ENCODE peak calls at places on chromosomes 6 and 20, in nine cellular contexts. V is uterus, I is body of pancreas, M is A549, W is sigmoid colon, S is GM12878, T is HCT116, Y is esophagus muscularis mucosa, B is suprapubic skin. G is an unnamed sample.

GRCh38 chr6:46184114-46184513 is 13.3 kb upstream of the ENPP5 start:
- DNase-seq in B (no peak), S (no peak), T (no peak), Y (no peak), V (no peak), W (no peak), M (no peak), I (no peak), G (peak)

GRCh38 chr6:11753798-11754197 is 24.8 kb downstream of the ADTRP start:
- DNase-seq in S (no peak), B (no peak), M (no peak), Y (no peak), I (no peak), T (no peak), V (no peak), W (no peak), G (no peak)

GRCh38 chr6:161107779-161108380 is 116.3 kb downstream of the MAP3K4 start:
- DNase-seq in B (no peak), V (no peak), W (no peak), M (no peak), Y (no peak), T (no peak), S (no peak), I (peak), G (no peak)

GRCh38 chr6:113481441-113481840 is 375.7 kb upstream of the MARCKS start:
- DNase-seq in I (no peak), S (no peak), V (no peak), W (no peak), B (no peak), T (no peak), M (no peak), Y (no peak), G (no peak)

GRCh38 chr6:89596484-89596883 is 42.1 kb downstream of the LYRM2 start:
- DNase-seq in B (no peak), V (no peak), S (no peak), I (no peak), T (no peak), Y (no peak), M (no peak), W (no peak), G (no peak)

GRCh38 chr6:7776509-7776908 is 50.6 kb downstream of the BMP6 start:
- DNase-seq in S (no peak), M (no peak), Y (no peak), V (no peak), W (no peak), B (no peak), T (no peak), I (no peak), G (no peak)

GRCh38 chr6:44422534-44422933 is 35.0 kb downstream of the CDC5L start:
- DNase-seq in I (no peak), W (no peak), M (no peak), T (no peak), Y (no peak), S (no peak), V (no peak), B (no peak), G (no peak)

GRCh38 chr20:46826343-46826984 is 68.2 kb upstream of the EYA2 start:
- DNase-seq in S (no peak), V (no peak), M (peak), W (no peak), I (no peak), B (no peak), T (no peak), Y (no peak), G (no peak)

GRCh38 chr6:82959385-82959941 is 106.2 kb downstream of the UBE3D start:
- DNase-seq in V (no peak), T (no peak), S (no peak), Y (peak), I (no peak), M (no peak), B (no peak), W (no peak), G (peak)

DNA sequence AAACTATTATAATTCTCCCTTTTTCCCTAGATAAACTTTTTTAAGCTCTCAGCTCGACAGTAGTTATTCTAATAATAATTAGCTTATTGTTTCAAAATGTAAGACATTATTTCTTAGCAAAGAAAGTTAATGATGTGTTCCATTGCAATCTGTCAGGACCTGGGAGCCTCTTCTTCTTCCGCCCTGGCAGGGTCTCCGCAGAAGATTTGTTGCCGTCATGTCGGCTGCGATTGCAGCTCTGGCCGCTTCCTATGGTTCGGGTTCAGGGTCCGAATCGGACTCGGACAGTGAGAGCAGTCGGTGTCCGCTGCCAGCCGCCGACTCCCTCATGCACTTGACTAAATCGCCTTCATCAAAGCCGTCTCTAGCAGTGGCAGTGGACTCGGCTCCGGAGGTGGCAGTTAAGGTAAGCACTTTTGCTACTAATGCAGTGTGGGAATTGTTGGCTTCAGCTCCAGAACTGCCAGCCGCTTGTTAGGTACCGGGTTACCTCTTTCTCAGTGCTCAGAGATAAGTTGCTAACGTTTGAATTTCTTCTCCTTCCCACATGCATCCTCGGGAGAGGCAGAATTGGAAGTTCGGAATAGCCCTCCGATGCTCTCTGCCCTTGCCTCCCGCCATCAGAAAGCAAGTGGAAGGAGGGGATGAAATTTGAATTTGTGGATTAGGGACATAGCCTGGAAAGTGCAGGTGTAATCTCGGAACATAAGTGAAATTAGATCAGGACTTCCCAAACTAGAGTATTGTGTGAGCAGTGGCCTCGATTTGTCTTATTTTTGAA is at the start of gene CDC40:
- DNase-seq in S (no peak), I (peak), B (peak), W (peak), V (peak), T (no peak), M (no peak), Y (no peak), G (peak)
- TF ChIP-seq POLR2A in S (peak), I (no peak), B (no peak), W (no peak), V (no peak), T (no peak), M (peak), Y (no peak), G (peak)

DNA sequence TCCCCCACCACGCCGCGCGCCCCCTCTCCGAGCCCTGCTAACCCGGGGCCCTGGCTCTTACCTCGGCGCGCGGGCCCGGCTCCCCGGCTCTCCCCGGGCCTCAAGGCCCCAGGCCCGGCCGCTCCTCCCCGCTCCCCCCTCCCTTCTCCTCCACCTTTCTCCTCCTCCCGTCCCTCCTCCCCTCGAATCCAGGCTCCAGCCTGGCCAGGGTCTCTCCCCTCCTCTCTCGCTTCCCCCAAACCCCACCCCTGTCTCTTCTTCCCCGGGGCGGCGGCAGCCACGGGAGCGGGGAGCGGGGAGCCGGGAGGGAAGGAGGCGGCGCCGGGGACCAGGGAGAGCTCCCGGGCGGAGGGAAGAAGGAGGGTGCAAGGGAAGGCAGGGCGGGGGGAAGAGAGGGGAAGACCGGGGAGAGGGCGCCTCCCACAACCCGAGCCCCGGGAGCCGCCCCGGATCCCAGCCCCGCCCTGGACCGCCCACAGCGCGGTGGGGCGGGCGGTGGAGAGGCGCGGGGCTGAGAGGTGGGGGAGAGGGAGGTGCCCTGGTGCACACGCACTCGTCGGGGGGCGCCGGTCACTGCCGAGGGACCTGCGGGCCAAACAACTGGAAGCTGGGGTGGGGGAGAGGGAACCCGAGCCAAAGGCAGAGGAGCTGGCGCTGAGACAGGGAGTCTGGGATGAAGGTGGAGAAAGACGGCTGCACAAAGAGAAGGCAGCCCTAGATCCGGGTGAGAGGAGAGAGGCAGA is at the start of gene GABBR1:
- DNase-seq in S (no peak), B (peak), V (peak), I (peak), T (peak), Y (peak), W (peak), M (peak), G (peak)
- TF ChIP-seq POLR2A in S (peak), B (no peak), V (peak), I (peak), T (peak), Y (no peak), W (peak), M (peak), G (peak)

GRCh38 chr20:44912189-44912588 is 2.3 kb downstream of the PABPC1L start:
- DNase-seq in M (no peak), T (no peak), Y (no peak), V (no peak), I (no peak), S (no peak), B (no peak), W (no peak), G (no peak)

GRCh38 chr20:44910690-44911262 is 916 bp downstream of the PABPC1L start:
- DNase-seq in W (no peak), Y (no peak), B (no peak), V (no peak), S (no peak), M (peak), I (no peak), T (no peak), G (no peak)

GRCh38 chr20:44911264-44911921 is 1.5 kb downstream of the PABPC1L start:
- DNase-seq in B (no peak), M (peak), I (peak), T (peak), Y (no peak), V (no peak), S (no peak), W (no peak), G (no peak)

GRCh38 chr20:44908987-44909871 is 631 bp upstream of the PABPC1L start:
- DNase-seq in V (no peak), W (no peak), S (no peak), B (no peak), T (no peak), M (no peak), Y (no peak), I (no peak), G (no peak)

GRCh38 chr20:44909872-44910689 is at the start of gene PABPC1L:
- DNase-seq in Y (no peak), I (peak), B (no peak), V (peak), W (peak), S (peak), T (peak), M (peak), G (peak)
- TF ChIP-seq POLR2A in Y (no peak), I (no peak), B (no peak), V (no peak), W (no peak), S (peak), T (no peak), M (peak), G (peak)

GRCh38 chr20:33091147-33091546 is 11.7 kb downstream of the BPIFB4 start:
- DNase-seq in B (no peak), S (no peak), V (no peak), I (no peak), Y (no peak), M (no peak), W (no peak), T (no peak), G (no peak)
- TF ChIP-seq POLR2A in B (no peak), S (no peak), V (no peak), I (no peak), Y (no peak), M (no peak), W (no peak), T (no peak), G (no peak)

G was measured in H54.